ENCODE peak calls at places on chromosomes 3 and 15, in seven cellular contexts. L, Q, M, H, P, D and T are unnamed samples.

GRCh38 chr3:195259146-195259563 is 11.8 kb downstream of the XXYLT1 start:
- DNase-seq in L (no peak), Q (peak; percentile 79), M (peak; percentile 32), H (no peak), P (no peak), D (peak; percentile 72), T (no peak)

GRCh38 chr15:101320501-101321052 is 25.5 kb upstream of the SNRPA1 start:
- DNase-seq in L (peak; percentile 14), Q (peak; percentile 84), M (peak; percentile 51), H (no peak), P (peak; percentile 11), D (peak; percentile 95), T (peak; percentile 78)

GRCh38 chr3:94118390-94118789 is 55.5 kb downstream of the NSUN3 start:
- DNase-seq in L (no peak), Q (no peak), M (no peak), H (no peak), P (no peak), D (no peak), T (no peak)

GRCh38 chr3:49469037-49469875 is 811 bp upstream of the DAG1 start:
- DNase-seq in L (no peak), Q (peak; percentile 96), M (peak; percentile 68), H (peak; percentile 65), P (peak; percentile 91), D (peak; percentile 90), T (peak; percentile 88)

GRCh38 chr3:178748874-178749273 is 212.6 kb downstream of the KCNMB2 start:
- DNase-seq in L (no peak), Q (no peak), M (no peak), H (no peak), P (no peak), D (no peak), T (no peak)

GRCh38 chr3:48599077-48599501 is 4.0 kb upstream of the COL7A1 start:
- DNase-seq in L (no peak), Q (no peak), M (no peak), H (no peak), P (no peak), D (no peak), T (no peak)

GRCh38 chr3:13121553-13122001 is 48.3 kb upstream of the IQSEC1 start:
- DNase-seq in L (no peak), Q (no peak), M (no peak), H (no peak), P (no peak), D (no peak), T (no peak)

GRCh38 chr3:99529265-99529664 is 109.1 kb upstream of the COL8A1 start:
- DNase-seq in L (no peak), Q (no peak), M (no peak), H (no peak), P (no peak), D (no peak), T (no peak)

GRCh38 chr3:149720918-149721317 is 31.4 kb downstream of the COMMD2 start:
- DNase-seq in L (no peak), Q (no peak), M (no peak), H (no peak), P (no peak), D (no peak), T (no peak)

DNA sequence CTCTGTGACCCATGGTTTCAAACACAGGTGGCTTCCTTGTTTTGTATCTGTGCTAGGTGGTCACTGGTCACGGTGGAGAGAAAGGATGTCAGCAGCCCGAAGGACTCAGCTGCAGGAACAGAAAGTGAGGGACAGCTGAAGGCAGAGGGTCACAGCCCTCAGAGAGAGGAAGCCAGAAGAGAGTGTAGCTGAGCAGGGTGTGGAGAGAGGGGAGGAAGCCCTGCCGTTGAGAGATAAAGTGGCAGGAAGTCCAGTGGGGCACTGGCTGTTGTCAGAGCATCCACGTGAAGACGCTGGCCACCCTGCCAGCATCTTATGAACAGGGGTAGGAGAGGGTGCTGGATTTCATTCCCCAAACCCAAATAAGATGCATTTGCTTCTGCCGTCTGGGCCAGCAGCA is 36.9 kb downstream of the LIMD1 start:
- DNase-seq in L (no peak), Q (no peak), M (no peak), H (no peak), P (no peak), D (no peak), T (no peak)
- H4K8ac ChIP-seq in L (no peak overlapping the region), Q (no peak overlapping the region), M (peak overlapping the region; percentile 40), H (no peak overlapping the region), P (no peak overlapping the region), D (peak overlapping the region; percentile 76), T (no peak overlapping the region)

GRCh38 chr3:157313186-157313585 is 123.5 kb upstream of the PTX3 start:
- DNase-seq in L (no peak), Q (no peak), M (no peak), H (no peak), P (no peak), D (no peak), T (no peak)

GRCh38 chr3:157317895-157318294 is 118.8 kb upstream of the PTX3 start:
- DNase-seq in L (no peak), Q (no peak), M (no peak), H (no peak), P (no peak), D (no peak), T (no peak)

DNA sequence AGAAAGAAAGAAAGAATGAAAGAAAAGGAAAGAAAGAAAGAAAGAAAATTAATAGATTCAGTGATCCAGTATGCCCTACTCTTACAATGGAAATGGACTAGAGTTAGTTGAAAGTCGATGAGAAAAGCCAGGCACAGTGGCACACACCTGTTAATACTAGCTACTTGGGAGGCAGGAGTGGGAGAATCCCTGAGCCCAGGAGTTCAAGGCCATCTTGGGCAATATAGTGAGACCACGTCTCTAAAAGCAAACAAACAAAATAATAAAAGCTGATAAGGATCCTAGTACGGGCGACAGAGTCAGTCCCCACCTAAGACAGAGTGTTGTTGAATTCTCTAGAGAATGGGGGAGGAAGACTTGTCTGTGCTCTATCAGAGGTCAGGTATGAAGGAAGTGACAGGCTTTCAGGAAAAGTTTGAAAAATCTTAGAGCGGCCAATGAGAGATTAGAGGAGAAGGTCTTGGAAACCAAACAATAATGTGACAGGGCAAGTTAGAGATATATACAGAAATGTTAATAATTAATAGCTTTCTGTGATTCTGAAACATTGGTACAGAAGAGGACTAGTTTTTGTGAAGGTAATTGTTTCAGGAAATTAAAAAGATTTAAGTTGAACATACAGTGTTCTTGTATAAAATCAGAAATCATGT is 117.9 kb upstream of the PTX3 start:
- DNase-seq in L (no peak), Q (no peak), M (no peak), H (no peak), P (no peak), D (no peak), T (no peak)
- H3K4ac ChIP-seq in L (no peak overlapping the region), Q (no peak overlapping the region), M (no peak overlapping the region), H (no peak overlapping the region), P (no peak overlapping the region), D (no peak overlapping the region), T (no peak overlapping the region)

GRCh38 chr3:140466535-140466934 is 211.3 kb upstream of the TRIM42 start:
- DNase-seq in L (no peak), Q (no peak), M (no peak), H (no peak), P (no peak), D (no peak), T (no peak)
- H4K8ac ChIP-seq in L (no peak overlapping the region), Q (no peak overlapping the region), M (no peak overlapping the region), H (no peak overlapping the region), P (no peak overlapping the region), D (no peak overlapping the region), T (no peak overlapping the region)

GRCh38 chr3:60841355-60841754 is 409.9 kb downstream of the FHIT start:
- DNase-seq in L (no peak), Q (peak; percentile 33), M (no peak), H (no peak), P (peak; percentile 3), D (peak; percentile 64), T (no peak)
- H3K4ac ChIP-seq in L (no peak overlapping the region), Q (no peak overlapping the region), M (no peak overlapping the region), H (no peak overlapping the region), P (no peak overlapping the region), D (no peak overlapping the region), T (no peak overlapping the region)

GRCh38 chr3:124443446-124443845 is 286.8 kb upstream of the UMPS start:
- DNase-seq in L (no peak), Q (no peak), M (no peak), H (no peak), P (no peak), D (no peak), T (no peak)
- H4K8ac ChIP-seq in L (no peak overlapping the region), Q (no peak overlapping the region), M (no peak overlapping the region), H (no peak overlapping the region), P (no peak overlapping the region), D (no peak overlapping the region), T (no peak overlapping the region)

DNA sequence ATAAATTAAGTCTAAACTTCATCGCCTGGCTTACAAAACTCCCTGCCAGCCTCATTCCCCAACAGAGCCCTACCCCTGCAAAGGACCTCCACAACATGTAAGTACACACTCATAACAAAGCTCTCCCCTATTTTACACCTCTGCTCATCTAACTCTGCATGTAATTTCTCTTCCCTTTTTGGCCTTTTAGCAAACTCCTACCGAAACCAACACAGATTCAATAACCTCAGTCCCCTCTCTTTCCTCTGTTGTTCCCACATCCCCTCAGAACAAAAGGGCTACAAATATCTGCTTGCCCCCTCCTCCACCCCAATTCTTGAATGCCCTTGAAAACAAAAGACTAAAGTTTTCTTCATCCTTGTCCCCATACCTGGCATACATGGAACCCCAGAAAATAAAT is 662 bp downstream of the UBL7 start:
- DNase-seq in L (no peak), Q (no peak), M (no peak), H (no peak), P (no peak), D (no peak), T (no peak)
- H3K4ac ChIP-seq in L (no peak overlapping the region), Q (no peak overlapping the region), M (peak overlapping the region; percentile 89), H (peak overlapping the region; percentile 63), P (peak overlapping the region; percentile 58), D (no peak overlapping the region), T (no peak overlapping the region)

DNA sequence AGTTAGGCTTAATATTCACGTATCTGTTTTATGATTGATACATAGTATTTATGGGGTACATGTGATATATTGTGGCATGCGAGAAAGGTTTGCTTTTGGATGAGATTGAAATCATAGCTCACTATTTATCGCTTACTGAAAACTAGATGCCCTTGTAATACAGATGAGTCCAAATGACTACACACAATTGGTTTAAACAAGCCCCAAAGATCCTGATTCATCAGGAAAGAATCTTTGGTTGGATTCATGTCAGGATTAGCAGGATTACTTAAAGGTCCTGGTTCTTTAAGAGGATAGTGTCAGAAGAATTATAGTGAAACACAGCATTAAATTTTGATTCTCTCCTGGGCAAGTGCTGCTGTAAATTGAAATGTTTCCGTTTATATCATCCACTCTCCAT is 18.6 kb upstream of the AADAC start:
- DNase-seq in L (no peak), Q (no peak), M (peak; percentile 81), H (no peak), P (no peak), D (peak; percentile 61), T (no peak)
- H4K8ac ChIP-seq in L (no peak overlapping the region), Q (no peak overlapping the region), M (no peak overlapping the region), H (no peak overlapping the region), P (no peak overlapping the region), D (no peak overlapping the region), T (no peak overlapping the region)

DNA sequence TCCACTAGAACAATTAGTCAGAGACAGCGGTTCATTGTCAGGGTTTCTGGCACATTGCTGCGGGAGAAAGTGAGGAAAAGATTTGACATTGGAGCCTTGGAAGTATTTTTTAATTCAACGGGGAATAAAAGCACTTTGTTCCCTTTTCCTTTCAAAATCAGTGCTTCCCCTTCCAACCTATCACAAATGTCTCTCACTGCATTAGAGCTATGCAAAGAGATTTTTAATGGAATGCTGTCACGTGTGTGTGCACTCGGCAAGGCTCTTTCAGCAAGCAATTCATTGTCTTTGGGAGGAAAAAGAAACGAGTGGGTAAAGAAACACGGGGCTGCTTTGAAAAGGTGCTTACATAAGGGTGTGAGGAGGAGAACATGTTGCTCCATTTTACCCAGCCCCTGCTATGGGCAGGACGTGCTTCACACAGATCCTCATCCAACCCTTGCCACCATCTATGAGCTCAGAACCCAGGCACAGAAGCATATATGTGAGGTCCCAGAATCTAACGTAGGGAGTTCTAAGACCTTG is 490.4 kb upstream of the PROK2 start:
- DNase-seq in L (no peak), Q (no peak), M (no peak), H (no peak), P (no peak), D (no peak), T (no peak)
- H3K4ac ChIP-seq in L (no peak overlapping the region), Q (no peak overlapping the region), M (peak overlapping the region; percentile 80), H (no peak overlapping the region), P (no peak overlapping the region), D (peak overlapping the region; percentile 34), T (no peak overlapping the region)